ENCODE peak calls at places on chromosomes 1 and 21, in eight cellular contexts. G is IMR-90, L is ovary, T is sigmoid colon, D is thyroid gland, U is suprapubic skin, X is Peyer's patch, A is uterus. E is an unnamed sample.
A peak's percentile ranks its signal among the peaks of the same experiment; 100 is the strongest.

GRCh38 chr1:168582690-168583325 is 6.4 kb downstream of the XCL1 start:
- DNase-seq in T (no peak), D (no peak), A (no peak), X (no peak), U (no peak), G (peak; percentile 8), L (no peak), E (no peak)

GRCh38 chr1:155011004-155011416 is 8.4 kb downstream of the ZBTB7B start:
- DNase-seq in A (no peak), T (no peak), L (peak; percentile 28), U (no peak), X (no peak), D (no peak), G (no peak), E (no peak)

GRCh38 chr1:94929351-94929814 is 2.5 kb upstream of the CNN3 start:
- DNase-seq in T (no peak), G (no peak), X (no peak), D (no peak), L (peak; percentile 46), U (no peak), A (peak; percentile 67), E (no peak)

GRCh38 chr1:230807551-230808267 is 60.5 kb downstream of the CAPN9 start:
- DNase-seq in A (no peak), G (no peak), D (no peak), U (no peak), T (no peak), X (no peak), L (no peak), E (no peak)

GRCh38 chr1:105558023-105558422 is 1498.5 kb upstream of the PRMT6 start:
- DNase-seq in T (no peak), A (no peak), G (no peak), D (no peak), U (no peak), X (no peak), L (no peak), E (no peak)

GRCh38 chr1:161473363-161473762 is 31.9 kb upstream of the FCGR2A start:
- DNase-seq in T (no peak), D (no peak), G (no peak), U (no peak), A (no peak), L (no peak), X (no peak), E (no peak)

GRCh38 chr1:202954057-202954745 is 3.9 kb downstream of the ADIPOR1 start:
- DNase-seq in X (no peak), L (no peak), G (no peak), U (no peak), D (no peak), T (no peak), A (no peak), E (no peak)

GRCh38 chr1:34825455-34826081 is 32.8 kb downstream of the GJA4 start:
- DNase-seq in X (no peak), U (peak; percentile 65), D (peak; percentile 76), L (no peak), T (no peak), A (no peak), G (no peak), E (no peak)

GRCh38 chr1:23661887-23662286 is 29.7 kb upstream of the RPL11 start:
- DNase-seq in X (no peak), D (no peak), T (no peak), G (no peak), U (no peak), A (no peak), L (no peak), E (no peak)

GRCh38 chr1:82510431-82510830 is 709.7 kb downstream of the ADGRL2 start:
- DNase-seq in G (no peak), U (no peak), D (no peak), A (no peak), T (no peak), L (no peak), X (no peak), E (no peak)

DNA sequence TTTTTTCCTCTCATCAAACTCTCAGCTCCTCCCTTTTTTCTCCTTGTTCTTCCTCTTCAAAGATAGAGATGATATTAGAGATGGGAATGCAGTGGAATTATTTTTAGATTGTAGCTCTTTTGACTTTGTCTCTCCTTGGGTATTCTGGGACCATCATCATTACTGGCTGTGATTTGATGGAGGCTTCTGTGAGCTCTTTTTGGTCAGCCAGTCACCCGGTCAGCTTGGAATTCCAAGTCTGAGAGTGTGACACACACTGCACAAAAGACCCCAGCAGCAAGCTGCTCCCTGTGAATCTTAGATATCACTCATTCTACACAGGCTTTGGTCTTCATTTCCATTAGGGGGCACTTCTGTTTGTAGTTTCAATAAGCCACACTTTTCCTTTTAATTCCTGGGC is 51.6 kb upstream of the NEK7 start:
- DNase-seq in U (no peak), G (no peak), L (no peak), T (no peak), A (no peak), X (no peak), D (no peak), E (no peak)
- H3K27me3 ChIP-seq in U (no peaks in the 10 kb centered on the region), G (no peaks in the 10 kb centered on the region), L (no peaks in the 10 kb centered on the region), T (no peaks in the 10 kb centered on the region), A (no peaks in the 10 kb centered on the region), X (no peaks in the 10 kb centered on the region), D (no peaks in the 10 kb centered on the region), E (no peaks in the 10 kb centered on the region)

DNA sequence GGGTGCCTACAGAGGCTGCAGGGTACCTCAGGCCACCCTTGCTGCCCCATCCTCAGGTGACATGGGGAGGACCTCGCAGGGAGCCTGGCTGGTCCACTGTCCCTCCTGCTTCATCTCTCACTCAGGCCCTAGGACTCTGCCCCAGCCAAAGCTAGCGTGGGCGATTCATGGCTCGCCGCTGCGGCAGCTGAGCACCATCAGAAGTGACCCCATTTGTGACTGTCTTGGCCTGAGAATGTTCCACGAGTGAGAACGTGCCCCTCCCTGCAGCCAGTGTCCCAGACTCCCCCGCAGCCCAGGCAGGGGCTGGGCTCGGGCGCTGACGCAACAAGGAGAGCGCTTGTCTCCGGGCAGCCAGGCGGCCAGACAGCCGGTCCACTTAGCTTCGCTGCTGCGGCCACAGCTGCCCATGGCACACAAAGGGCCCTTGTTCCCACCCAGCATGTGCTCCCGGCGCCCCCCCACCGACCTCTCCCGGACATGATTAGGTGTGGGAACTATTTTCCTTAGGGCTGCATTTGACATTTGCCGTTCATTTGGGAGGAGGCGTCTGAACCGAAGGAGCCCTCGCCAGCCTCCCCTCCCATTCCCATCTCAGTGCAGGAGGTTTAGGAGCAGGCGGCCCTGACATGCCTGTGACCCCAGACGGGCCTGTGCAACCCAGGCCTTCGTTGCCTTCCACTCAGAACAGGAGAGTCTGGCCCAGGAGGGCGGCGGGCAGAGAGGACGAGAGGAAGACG is 19.3 kb upstream of the POFUT2 start:
- DNase-seq in T (peak; percentile 96), D (peak; percentile 85), A (peak; percentile 87), X (no peak), U (no peak), G (peak; percentile 93), L (peak; percentile 90), E (peak; percentile 76)
- TF ChIP-seq POLR2A in T (peak; percentile 11), D (no peak), A (no peak), X (no peak), U (no peak), G (peak; percentile 53), L (peak; percentile 57), E (no peak)

GRCh38 chr1:170012920-170013319 is 61.6 kb downstream of the KIFAP3 start:
- DNase-seq in T (no peak), A (no peak), G (no peak), D (no peak), X (no peak), L (no peak), U (no peak), E (no peak)

GRCh38 chr1:170010443-170010842 is 64.1 kb downstream of the KIFAP3 start:
- DNase-seq in T (no peak), L (peak; percentile 37), X (no peak), D (no peak), A (peak; percentile 41), U (no peak), G (peak; percentile 55), E (peak; percentile 86)
- TF ChIP-seq CTCF in T (peak; percentile 7), L (peak; percentile 49), X (no peak), D (peak; percentile 22), A (peak; percentile 34), U (peak; percentile 17), G (peak; percentile 52), E (peak; percentile 13)

GRCh38 chr1:70150444-70150843 is 54.9 kb downstream of the LRRC40 start:
- DNase-seq in T (no peak), D (no peak), G (no peak), L (no peak), X (no peak), U (no peak), A (no peak), E (no peak)

GRCh38 chr1:70156529-70157120 is 48.8 kb downstream of the LRRC40 start:
- DNase-seq in U (no peak), L (no peak), G (peak; percentile 48), T (no peak), X (no peak), D (no peak), A (no peak), E (no peak)

DNA sequence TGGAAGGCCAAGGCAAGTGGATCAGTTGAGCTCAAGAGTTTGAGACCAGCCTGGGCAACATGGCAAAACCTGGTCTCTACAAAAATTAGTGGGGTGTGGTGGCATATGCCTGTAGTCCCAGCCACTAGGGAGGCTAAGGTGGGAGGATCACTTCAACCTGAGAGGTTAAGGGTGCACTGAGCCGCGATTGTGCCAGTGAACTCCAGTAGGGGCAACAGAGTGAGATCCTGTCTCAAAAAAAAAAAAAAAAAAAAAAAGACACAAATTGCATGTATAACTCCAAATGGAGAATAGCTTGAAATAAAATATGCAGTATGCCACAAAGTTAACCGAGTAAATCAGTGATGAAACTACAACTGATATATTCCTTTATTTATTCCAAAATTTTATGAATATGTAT is 51.6 kb downstream of the LRRC40 start:
- DNase-seq in D (no peak), G (no peak), L (no peak), U (no peak), X (no peak), T (no peak), A (no peak), E (no peak)
- H3K27me3 ChIP-seq in D (no peaks in the 10 kb centered on the region), G (no peaks in the 10 kb centered on the region), L (no peaks in the 10 kb centered on the region), U (no peaks in the 10 kb centered on the region), X (no peaks in the 10 kb centered on the region), T (no peaks in the 10 kb centered on the region), A (no peaks in the 10 kb centered on the region), E (no peaks in the 10 kb centered on the region)

GRCh38 chr1:213951876-213952275 is 35.9 kb upstream of the PROX1 start:
- DNase-seq in D (no peak), G (no peak), U (no peak), L (no peak), T (no peak), X (no peak), A (no peak), E (no peak)
- TF ChIP-seq POLR2A in D (no peak), G (no peak), U (no peak), L (no peak), T (no peak), X (no peak), A (no peak), E (no peak)